ENCODE peak calls at places on chromosomes 16 and 17, in ten cellular contexts. One of them, this sample, is unnamed.

GRCh38 chr17:39196191-39196819 is 1.2 kb downstream of the CACNB1 start:
- DNase-seq in AG09319: no peak
- DNase-seq in iPS-NIHi11: no peak
- DNase-seq in activated B cell treated with CpG ODN at 0.5 μM for 24 hours: no peak
- DNase-seq in endothelial cell: no peak
- DNase-seq in activated naive CD4-positive, alpha-beta T cell treated with anti-CD3 and anti-CD28 coated beads for 36 hours: no peak
- DNase-seq in fibroblast of pulmonary artery: no peak
- DNase-seq in germinal center: no peak
- DNase-seq in fibroblast of lung: no peak
- DNase-seq in RWPE1: no peak
- DNase-seq in this sample: no peak

GRCh38 chr16:3164121-3164991 is 23.6 kb upstream of the OR1F1 start:
- DNase-seq in RWPE1: no peak
- DNase-seq in iPS-NIHi11: no peak
- DNase-seq in fibroblast of lung: no peak
- DNase-seq in germinal center: no peak
- DNase-seq in activated B cell treated with CpG ODN at 0.5 μM for 24 hours: no peak
- DNase-seq in activated naive CD4-positive, alpha-beta T cell treated with anti-CD3 and anti-CD28 coated beads for 36 hours: no peak
- DNase-seq in AG09319: no peak
- DNase-seq in fibroblast of pulmonary artery: no peak
- DNase-seq in endothelial cell: no peak
- DNase-seq in this sample: no peak

GRCh38 chr16:52271088-52271487 is 275.9 kb downstream of the TOX3 start:
- DNase-seq in AG09319: no peak
- DNase-seq in fibroblast of lung: no peak
- DNase-seq in activated naive CD4-positive, alpha-beta T cell treated with anti-CD3 and anti-CD28 coated beads for 36 hours: no peak
- DNase-seq in iPS-NIHi11: peak; percentile 25
- DNase-seq in fibroblast of pulmonary artery: no peak
- DNase-seq in activated B cell treated with CpG ODN at 0.5 μM for 24 hours: no peak
- DNase-seq in RWPE1: no peak
- DNase-seq in endothelial cell: no peak
- DNase-seq in germinal center: no peak
- DNase-seq in this sample: no peak

GRCh38 chr17:68033636-68034451 is 1.7 kb upstream of the KPNA2 start:
- DNase-seq in activated B cell treated with CpG ODN at 0.5 μM for 24 hours: no peak
- DNase-seq in iPS-NIHi11: peak; percentile 83
- DNase-seq in fibroblast of pulmonary artery: peak; percentile 53
- DNase-seq in germinal center: no peak
- DNase-seq in activated naive CD4-positive, alpha-beta T cell treated with anti-CD3 and anti-CD28 coated beads for 36 hours: no peak
- DNase-seq in RWPE1: peak; percentile 56
- DNase-seq in fibroblast of lung: peak; percentile 61
- DNase-seq in AG09319: no peak
- DNase-seq in endothelial cell: peak; percentile 42
- DNase-seq in this sample: no peak

GRCh38 chr16:77967054-77968035 is 55.0 kb upstream of the CLEC3A start:
- DNase-seq in activated naive CD4-positive, alpha-beta T cell treated with anti-CD3 and anti-CD28 coated beads for 36 hours: no peak
- DNase-seq in germinal center: no peak
- DNase-seq in fibroblast of pulmonary artery: no peak
- DNase-seq in endothelial cell: no peak
- DNase-seq in iPS-NIHi11: peak; percentile 30
- DNase-seq in fibroblast of lung: no peak
- DNase-seq in activated B cell treated with CpG ODN at 0.5 μM for 24 hours: no peak
- DNase-seq in RWPE1: no peak
- DNase-seq in AG09319: no peak
- DNase-seq in this sample: no peak

GRCh38 chr17:82228842-82229685 is at the start of gene SLC16A3:
- DNase-seq in activated naive CD4-positive, alpha-beta T cell treated with anti-CD3 and anti-CD28 coated beads for 36 hours: peak; percentile 39
- DNase-seq in AG09319: no peak
- DNase-seq in fibroblast of pulmonary artery: peak; percentile 82
- DNase-seq in endothelial cell: peak; percentile 62
- DNase-seq in iPS-NIHi11: peak; percentile 91
- DNase-seq in fibroblast of lung: peak; percentile 77
- DNase-seq in activated B cell treated with CpG ODN at 0.5 μM for 24 hours: peak; percentile 74
- DNase-seq in RWPE1: peak; percentile 81
- DNase-seq in germinal center: peak; percentile 84
- DNase-seq in this sample: peak; percentile 57

GRCh38 chr17:44927696-44928095 is 12.4 kb upstream of the GFAP start:
- DNase-seq in activated naive CD4-positive, alpha-beta T cell treated with anti-CD3 and anti-CD28 coated beads for 36 hours: peak; percentile 5
- DNase-seq in iPS-NIHi11: no peak
- DNase-seq in RWPE1: no peak
- DNase-seq in AG09319: no peak
- DNase-seq in germinal center: no peak
- DNase-seq in activated B cell treated with CpG ODN at 0.5 μM for 24 hours: no peak
- DNase-seq in fibroblast of pulmonary artery: no peak
- DNase-seq in fibroblast of lung: no peak
- DNase-seq in endothelial cell: no peak
- DNase-seq in this sample: no peak

GRCh38 chr17:343211-343610 is 9.4 kb downstream of the RPH3AL start:
- DNase-seq in activated naive CD4-positive, alpha-beta T cell treated with anti-CD3 and anti-CD28 coated beads for 36 hours: no peak
- DNase-seq in fibroblast of lung: no peak
- DNase-seq in endothelial cell: no peak
- DNase-seq in germinal center: no peak
- DNase-seq in fibroblast of pulmonary artery: no peak
- DNase-seq in activated B cell treated with CpG ODN at 0.5 μM for 24 hours: no peak
- DNase-seq in AG09319: no peak
- DNase-seq in RWPE1: no peak
- DNase-seq in iPS-NIHi11: no peak
- DNase-seq in this sample: no peak

GRCh38 chr16:22373662-22374310 is 633 bp downstream of the CDR2 start:
- DNase-seq in RWPE1: no peak
- DNase-seq in AG09319: no peak
- DNase-seq in fibroblast of lung: no peak
- DNase-seq in iPS-NIHi11: peak; percentile 44
- DNase-seq in germinal center: peak; percentile 39
- DNase-seq in activated naive CD4-positive, alpha-beta T cell treated with anti-CD3 and anti-CD28 coated beads for 36 hours: peak; percentile 45
- DNase-seq in endothelial cell: peak; percentile 35
- DNase-seq in fibroblast of pulmonary artery: no peak
- DNase-seq in activated B cell treated with CpG ODN at 0.5 μM for 24 hours: peak; percentile 40
- DNase-seq in this sample: peak; percentile 6

GRCh38 chr16:63188076-63188771 is 1152.0 kb upstream of the CDH8 start:
- DNase-seq in activated naive CD4-positive, alpha-beta T cell treated with anti-CD3 and anti-CD28 coated beads for 36 hours: no peak
- DNase-seq in endothelial cell: no peak
- DNase-seq in iPS-NIHi11: no peak
- DNase-seq in AG09319: no peak
- DNase-seq in RWPE1: no peak
- DNase-seq in fibroblast of pulmonary artery: no peak
- DNase-seq in fibroblast of lung: no peak
- DNase-seq in germinal center: no peak
- DNase-seq in activated B cell treated with CpG ODN at 0.5 μM for 24 hours: no peak
- DNase-seq in this sample: no peak

GRCh38 chr16:85008267-85008666 is 3.1 kb downstream of the ZDHHC7 start:
- DNase-seq in iPS-NIHi11: no peak
- DNase-seq in germinal center: no peak
- DNase-seq in AG09319: no peak
- DNase-seq in endothelial cell: no peak
- DNase-seq in fibroblast of lung: no peak
- DNase-seq in activated naive CD4-positive, alpha-beta T cell treated with anti-CD3 and anti-CD28 coated beads for 36 hours: no peak
- DNase-seq in activated B cell treated with CpG ODN at 0.5 μM for 24 hours: no peak
- DNase-seq in fibroblast of pulmonary artery: no peak
- DNase-seq in RWPE1: no peak
- DNase-seq in this sample: no peak

GRCh38 chr17:7992516-7992915 is 9.9 kb upstream of the GUCY2D start:
- DNase-seq in AG09319: no peak
- DNase-seq in activated naive CD4-positive, alpha-beta T cell treated with anti-CD3 and anti-CD28 coated beads for 36 hours: no peak
- DNase-seq in activated B cell treated with CpG ODN at 0.5 μM for 24 hours: no peak
- DNase-seq in endothelial cell: no peak
- DNase-seq in fibroblast of lung: no peak
- DNase-seq in RWPE1: peak; percentile 74
- DNase-seq in germinal center: no peak
- DNase-seq in fibroblast of pulmonary artery: peak; percentile 32
- DNase-seq in iPS-NIHi11: no peak
- DNase-seq in this sample: no peak

GRCh38 chr16:7513429-7513828 is 180.8 kb downstream of the RBFOX1 start:
- DNase-seq in fibroblast of lung: no peak
- DNase-seq in activated B cell treated with CpG ODN at 0.5 μM for 24 hours: no peak
- DNase-seq in germinal center: no peak
- DNase-seq in AG09319: no peak
- DNase-seq in activated naive CD4-positive, alpha-beta T cell treated with anti-CD3 and anti-CD28 coated beads for 36 hours: peak; percentile 14
- DNase-seq in RWPE1: no peak
- DNase-seq in endothelial cell: no peak
- DNase-seq in iPS-NIHi11: peak; percentile 32
- DNase-seq in fibroblast of pulmonary artery: no peak
- DNase-seq in this sample: peak; percentile 1

GRCh38 chr17:45021607-45022287 is 29.7 kb downstream of the DCAKD start:
- DNase-seq in AG09319: no peak
- DNase-seq in activated naive CD4-positive, alpha-beta T cell treated with anti-CD3 and anti-CD28 coated beads for 36 hours: peak; percentile 61
- DNase-seq in endothelial cell: peak; percentile 88
- DNase-seq in germinal center: peak; percentile 91
- DNase-seq in RWPE1: peak; percentile 81
- DNase-seq in fibroblast of lung: peak; percentile 71
- DNase-seq in fibroblast of pulmonary artery: peak; percentile 58
- DNase-seq in activated B cell treated with CpG ODN at 0.5 μM for 24 hours: peak; percentile 65
- DNase-seq in iPS-NIHi11: peak; percentile 96
- DNase-seq in this sample: peak; percentile 43

GRCh38 chr16:14510939-14511797 is 118.9 kb downstream of the PARN start:
- DNase-seq in iPS-NIHi11: no peak
- DNase-seq in fibroblast of lung: peak; percentile 42
- DNase-seq in fibroblast of pulmonary artery: peak; percentile 57
- DNase-seq in activated naive CD4-positive, alpha-beta T cell treated with anti-CD3 and anti-CD28 coated beads for 36 hours: no peak
- DNase-seq in germinal center: no peak
- DNase-seq in endothelial cell: no peak
- DNase-seq in AG09319: no peak
- DNase-seq in activated B cell treated with CpG ODN at 0.5 μM for 24 hours: no peak
- DNase-seq in RWPE1: peak; percentile 22
- DNase-seq in this sample: no peak